ENCODE peak calls at places on chromosomes 7 and 10, in five cellular contexts. L, Y, E, C and J are unnamed samples.

GRCh38 chr7:81902536-81902935 is 132.7 kb upstream of the HGF start:
- DNase-seq in L (no peak), Y (no peak), E (no peak), C (no peak), J (no peak)

GRCh38 chr7:786472-787255 is 45.6 kb upstream of the SUN1 start:
- DNase-seq in L (peak), Y (peak), E (peak), C (peak), J (peak)

GRCh38 chr7:157013602-157014549 is 3.4 kb upstream of the MNX1 start:
- DNase-seq in L (no peak), Y (no peak), E (no peak), C (no peak), J (peak)

GRCh38 chr7:78226059-78226658 is 427.6 kb downstream of the PHTF2 start:
- DNase-seq in L (no peak), Y (peak), E (no peak), C (peak), J (peak)

GRCh38 chr10:11828682-11829284 is 5.6 kb downstream of the PROSER2 start:
- DNase-seq in L (no peak), Y (no peak), E (no peak), C (no peak), J (no peak)

GRCh38 chr7:55557666-55558188 is 14.6 kb downstream of the VOPP1 start:
- DNase-seq in L (no peak), Y (no peak), E (no peak), C (peak), J (no peak)

GRCh38 chr7:2106920-2107319 is 125.8 kb downstream of the MAD1L1 start:
- DNase-seq in L (no peak), Y (no peak), E (no peak), C (no peak), J (no peak)

GRCh38 chr10:12542271-12542670 is 192.9 kb downstream of the CAMK1D start:
- DNase-seq in L (no peak), Y (no peak), E (no peak), C (no peak), J (no peak)

GRCh38 chr7:152142976-152143665 is 117.6 kb downstream of the GALNT11 start:
- DNase-seq in L (no peak), Y (no peak), E (no peak), C (no peak), J (no peak)

GRCh38 chr7:79452032-79452494 is 1.4 kb downstream of the MAGI2 start:
- DNase-seq in L (peak), Y (peak), E (peak), C (no peak), J (peak)

GRCh38 chr10:132637477-132638129 is 100.0 kb downstream of the INPP5A start:
- DNase-seq in L (peak), Y (peak), E (peak), C (peak), J (peak)

GRCh38 chr10:123359539-123359938 is 205.3 kb downstream of the BUB3 start:
- DNase-seq in L (no peak), Y (no peak), E (no peak), C (no peak), J (no peak)

GRCh38 chr10:118980870-118981269 is 48.6 kb upstream of the NANOS1 start:
- DNase-seq in L (no peak), Y (no peak), E (no peak), C (no peak), J (no peak)

GRCh38 chr10:12320892-12321291 is 28.5 kb upstream of the CAMK1D start:
- DNase-seq in L (no peak), Y (no peak), E (no peak), C (no peak), J (no peak)

GRCh38 chr7:104963991-104964385 is 50.0 kb upstream of the KMT2E start:
- DNase-seq in L (no peak), Y (peak), E (peak), C (no peak), J (no peak)

GRCh38 chr10:74738985-74739567 is 87.3 kb upstream of the KAT6B start:
- DNase-seq in L (no peak), Y (peak), E (no peak), C (no peak), J (no peak)

GRCh38 chr10:47041401-47042198 is 130.4 kb downstream of the PTPN20 start:
- DNase-seq in L (peak), Y (no peak), E (no peak), C (no peak), J (no peak)

GRCh38 chr7:89064831-89065230 is 269.3 kb upstream of the TEX47 start:
- DNase-seq in L (no peak), Y (no peak), E (no peak), C (no peak), J (no peak)

GRCh38 chr10:114024876-114025609 is 18.6 kb upstream of the ADRB1 start:
- DNase-seq in L (no peak), Y (peak), E (no peak), C (no peak), J (peak)

GRCh38 chr10:52314007-52314821 is at the start of gene DKK1:
- DNase-seq in L (peak), Y (peak), E (no peak), C (peak), J (peak)

GRCh38 chr10:82496114-82496513 is 621.1 kb downstream of the NRG3 start:
- DNase-seq in L (no peak), Y (no peak), E (no peak), C (no peak), J (no peak)

GRCh38 chr10:110724937-110725336 is 80.8 kb downstream of the RBM20 start:
- DNase-seq in L (no peak), Y (no peak), E (no peak), C (no peak), J (no peak)

GRCh38 chr7:8236781-8237407 is 25.1 kb downstream of the ICA1 start:
- DNase-seq in L (no peak), Y (no peak), E (no peak), C (no peak), J (no peak)

GRCh38 chr10:30825022-30825421 is 195.5 kb upstream of the LYZL2 start:
- DNase-seq in L (peak), Y (no peak), E (no peak), C (no peak), J (no peak)

GRCh38 chr7:81600608-81601007 is 169.2 kb downstream of the HGF start:
- DNase-seq in L (no peak), Y (no peak), E (no peak), C (no peak), J (no peak)

GRCh38 chr10:78777466-78778256 is 291.1 kb upstream of the ZMIZ1 start:
- DNase-seq in L (peak), Y (no peak), E (no peak), C (no peak), J (no peak)

GRCh38 chr7:47580175-47580701 is 1.7 kb downstream of the TNS3 start:
- DNase-seq in L (no peak), Y (peak), E (no peak), C (peak), J (no peak)

GRCh38 chr7:96388166-96388565 is 66.3 kb upstream of the SLC25A13 start:
- DNase-seq in L (no peak), Y (no peak), E (peak), C (no peak), J (no peak)

GRCh38 chr10:78578929-78579328 is 489.8 kb upstream of the ZMIZ1 start:
- DNase-seq in L (no peak), Y (no peak), E (no peak), C (no peak), J (no peak)

GRCh38 chr10:73529089-73529832 is 33.4 kb upstream of the PPP3CB start:
- DNase-seq in L (peak), Y (peak), E (peak), C (peak), J (peak)

GRCh38 chr7:41107330-41107937 is 595.5 kb downstream of the INHBA start:
- DNase-seq in L (no peak), Y (peak), E (no peak), C (no peak), J (no peak)

GRCh38 chr7:20785211-20786048 is 1.3 kb downstream of the SP8 start:
- DNase-seq in L (no peak), Y (no peak), E (no peak), C (peak), J (peak)

GRCh38 chr10:125802131-125802530 is 20.9 kb downstream of the UROS start:
- DNase-seq in L (no peak), Y (no peak), E (no peak), C (no peak), J (no peak)

GRCh38 chr7:144717720-144718119 is 118.1 kb downstream of the TPK1 start:
- DNase-seq in L (no peak), Y (no peak), E (no peak), C (no peak), J (no peak)

GRCh38 chr10:93745411-93746065 is 12.2 kb upstream of the LGI1 start:
- DNase-seq in L (no peak), Y (peak), E (no peak), C (peak), J (peak)

DNA sequence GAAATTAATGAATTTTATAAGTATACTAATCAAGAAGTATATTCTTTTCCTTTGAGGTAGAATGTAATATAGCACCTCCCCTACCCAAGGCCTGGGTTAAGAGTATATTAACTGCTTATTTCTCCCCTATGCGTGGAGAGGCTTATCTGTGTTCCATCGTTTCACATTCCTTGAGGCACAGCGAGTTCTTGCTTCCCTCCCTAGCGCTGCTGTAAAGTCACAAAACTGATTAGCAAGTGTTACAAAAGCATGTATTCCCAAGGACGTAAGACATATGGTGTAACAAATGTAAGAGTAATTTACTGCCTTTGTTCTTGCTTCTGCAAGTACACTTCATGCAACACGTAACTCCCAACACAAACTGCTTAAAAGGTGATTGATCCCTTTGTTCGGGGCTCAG is 1.2 kb upstream of the CYP51A1 start:
- DNase-seq in L (no peak), Y (no peak), E (no peak), C (no peak), J (no peak)
- H3K4me3 ChIP-seq in L (peak), Y (peak), E (no peak), C (peak), J (peak)

DNA sequence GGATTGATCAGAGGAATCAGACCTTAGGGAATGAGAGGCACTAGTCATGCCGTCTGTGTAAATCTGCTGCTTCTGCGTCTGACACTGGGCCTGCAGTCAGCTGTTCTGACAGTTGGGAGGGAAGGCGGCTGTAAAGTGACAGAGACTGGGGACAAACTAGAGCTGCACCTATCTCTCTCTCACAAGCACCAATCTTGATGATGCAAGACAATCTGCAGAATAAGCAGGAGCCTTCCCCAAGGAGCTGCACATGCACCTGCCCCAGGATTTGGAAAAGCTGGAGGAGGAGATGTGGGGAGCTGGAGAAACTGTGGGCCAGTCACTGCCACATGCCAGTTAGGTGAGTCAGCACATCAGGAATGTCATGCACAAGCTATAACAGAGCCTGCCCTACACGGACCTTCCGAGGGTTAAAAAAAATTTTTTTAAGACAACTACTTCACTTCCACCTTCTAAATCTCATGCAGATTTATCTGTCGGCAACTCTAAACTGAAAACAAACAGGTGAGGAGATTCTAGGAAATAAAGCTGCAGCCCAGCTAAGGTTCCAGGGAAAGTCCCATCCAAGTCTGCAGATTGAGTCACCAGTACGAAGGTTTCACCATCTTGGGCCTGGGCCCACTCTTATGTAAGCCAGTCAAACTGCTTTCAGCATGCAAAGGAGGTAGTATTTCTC is 39.2 kb downstream of the ENO4 start:
- DNase-seq in L (peak), Y (peak), E (peak), C (no peak), J (no peak)
- H3K4me3 ChIP-seq in L (no peak), Y (no peak), E (no peak), C (no peak), J (no peak)

GRCh38 chr7:36154255-36155212 is 1.5 kb downstream of the EEPD1 start:
- DNase-seq in L (peak), Y (no peak), E (no peak), C (no peak), J (no peak)

GRCh38 chr7:36158321-36158605 is 5.2 kb downstream of the EEPD1 start:
- DNase-seq in L (no peak), Y (no peak), E (no peak), C (peak), J (no peak)

GRCh38 chr7:36157506-36158320 is 4.7 kb downstream of the EEPD1 start:
- DNase-seq in L (no peak), Y (no peak), E (no peak), C (no peak), J (no peak)

GRCh38 chr7:36153571-36154097 is 580 bp downstream of the EEPD1 start:
- DNase-seq in L (peak), Y (no peak), E (no peak), C (no peak), J (peak)

DNA sequence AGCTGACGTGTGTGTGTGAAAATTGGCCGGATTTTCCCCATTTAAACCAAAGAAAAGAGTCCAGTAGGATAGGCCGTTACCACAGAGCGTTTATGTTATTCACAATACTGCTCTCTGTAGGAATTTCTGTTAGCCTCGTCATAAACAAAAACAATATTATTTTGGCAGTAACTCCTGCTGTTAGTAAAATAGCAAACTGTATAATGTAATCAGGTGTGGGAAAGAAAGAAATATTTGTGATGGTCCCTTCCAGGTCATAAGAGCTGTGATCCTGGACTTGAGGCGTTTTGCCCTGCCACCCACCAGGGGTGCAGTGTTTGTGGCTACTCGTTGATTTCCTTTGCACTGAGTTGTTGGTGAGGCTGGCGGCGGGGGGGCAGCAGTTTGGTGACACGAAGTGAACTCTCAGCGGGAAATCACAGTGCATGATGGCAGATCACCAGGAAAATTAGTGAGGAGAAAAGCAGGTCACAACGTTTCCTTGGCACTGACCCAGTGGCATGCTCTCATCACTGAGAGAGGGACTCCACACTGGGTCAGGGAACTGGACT is 2.8 kb downstream of the EEPD1 start:
- DNase-seq in L (peak), Y (no peak), E (no peak), C (no peak), J (no peak)
- H3K4me3 ChIP-seq in L (peak), Y (peak), E (peak), C (peak), J (no peak)

DNA sequence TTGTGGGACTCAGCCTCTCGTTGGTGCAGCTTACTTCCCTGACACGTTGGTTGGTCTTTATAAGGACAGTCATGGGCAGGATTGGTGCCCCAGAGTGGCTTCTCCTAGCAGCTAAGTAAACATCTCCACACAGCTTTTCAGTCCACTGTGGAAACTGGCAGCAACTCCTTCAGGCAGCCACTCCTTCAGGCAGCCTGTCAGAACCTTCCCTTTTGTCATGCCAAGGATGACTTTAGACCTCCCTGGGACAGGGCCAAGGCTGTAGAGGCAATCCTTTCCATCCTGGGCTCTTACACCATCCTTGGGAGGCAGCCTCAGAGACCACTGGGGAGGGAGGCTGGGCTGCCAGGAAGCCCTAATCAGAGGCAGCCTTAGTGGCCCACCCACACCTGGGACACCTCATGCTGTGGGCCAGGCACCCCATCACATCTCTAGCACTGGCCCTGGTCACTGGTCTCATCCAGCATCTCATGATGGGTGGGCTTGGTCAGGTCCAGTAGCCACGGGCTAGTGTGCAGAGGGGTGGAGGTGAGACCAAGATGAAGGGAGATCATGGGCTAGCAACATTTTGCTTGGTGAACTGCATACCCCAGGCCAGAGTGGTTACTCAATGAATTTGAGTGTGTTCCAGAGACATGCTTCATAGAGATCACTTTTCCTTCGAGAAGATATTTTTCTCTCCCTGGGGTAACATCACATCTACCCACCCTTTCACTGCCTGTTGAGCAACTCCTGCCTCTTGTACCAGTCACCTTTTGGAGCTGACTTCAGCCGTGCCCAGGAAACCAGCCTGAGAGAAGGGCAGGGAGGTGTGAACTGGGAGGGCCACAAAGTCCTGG is 44.0 kb downstream of the MINDY4 start:
- DNase-seq in L (peak), Y (no peak), E (no peak), C (no peak), J (no peak)
- H3K4me3 ChIP-seq in L (no peak), Y (no peak), E (no peak), C (no peak), J (no peak)

GRCh38 chr7:37815969-37816371 is 32.4 kb upstream of the NME8 start:
- DNase-seq in L (no peak), Y (no peak), E (no peak), C (no peak), J (no peak)
- H3K4me3 ChIP-seq in L (no peak), Y (no peak), E (no peak), C (no peak), J (no peak)

GRCh38 chr7:23183279-23184012 is 1.6 kb downstream of the NUP42 start:
- DNase-seq in L (no peak), Y (no peak), E (no peak), C (no peak), J (no peak)
- H3K4me3 ChIP-seq in L (no peak), Y (peak), E (peak), C (peak), J (peak)

DNA sequence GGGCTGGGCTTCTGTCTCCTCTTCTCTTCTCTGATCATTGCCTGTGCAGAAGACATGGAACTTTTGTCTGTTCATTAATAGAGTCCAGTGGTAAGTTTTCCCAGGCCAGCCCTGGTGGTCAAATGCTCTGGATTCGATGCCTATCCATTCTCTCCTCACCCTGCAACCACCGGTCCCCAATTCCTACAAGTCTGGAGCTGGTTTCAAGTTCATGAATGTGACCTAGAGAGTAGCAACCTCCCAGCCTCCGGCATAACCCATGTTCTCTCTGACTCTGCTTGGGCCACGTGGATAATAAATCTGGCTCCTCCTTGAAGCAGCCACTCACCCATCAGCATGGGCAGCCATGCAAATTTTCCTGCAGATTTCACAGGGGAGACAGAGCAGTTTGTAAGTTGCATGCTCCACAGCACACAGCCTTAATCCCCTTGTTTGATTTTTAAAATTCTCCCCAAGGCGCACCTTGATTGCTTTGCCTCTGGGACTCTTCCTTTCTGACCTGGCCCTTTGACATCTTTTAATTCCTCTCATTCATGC is 37.3 kb upstream of the PDZD8 start:
- DNase-seq in L (no peak), Y (no peak), E (no peak), C (no peak), J (peak)
- H3K4me3 ChIP-seq in L (no peak), Y (no peak), E (no peak), C (no peak), J (no peak)